ENCODE peak calls at places on chromosome 19, in seven cellular contexts. Y, I, X, H, L, O and U are unnamed samples.

GRCh38 chr19:57675881-57676280 is 5.9 kb upstream of the ZNF551 start:
- DNase-seq in Y (no peak), H (no peak), O (no peak), I (no peak), L (no peak), X (no peak), U (no peak)

GRCh38 chr19:7562646-7563393 is 27.3 kb downstream of the PNPLA6 start:
- DNase-seq in I (peak), X (no peak), L (no peak), Y (no peak), H (no peak), O (no peak), U (no peak)

GRCh38 chr19:45739498-45740439 is 6.5 kb downstream of the MEIOSIN start:
- DNase-seq in X (no peak), O (no peak), Y (no peak), L (no peak), H (no peak), I (no peak), U (no peak)

GRCh38 chr19:54893406-54893805 is 12.5 kb upstream of the NCR1 start:
- DNase-seq in X (no peak), H (no peak), I (peak), O (no peak), Y (no peak), L (no peak), U (no peak)

GRCh38 chr19:4737955-4738580 is 14.4 kb upstream of the DPP9 start:
- DNase-seq in O (no peak), Y (no peak), X (no peak), I (no peak), L (no peak), H (no peak), U (no peak)

GRCh38 chr19:4399871-4400768 is at the start of gene SH3GL1:
- DNase-seq in I (peak), H (peak), O (peak), Y (peak), X (no peak), L (peak), U (peak)

GRCh38 chr19:10565028-10565566 is 713 bp downstream of the KRI1 start:
- DNase-seq in X (no peak), I (peak), O (peak), L (no peak), H (no peak), Y (peak), U (no peak)

GRCh38 chr19:1018932-1019615 is 1.8 kb downstream of the TMEM259 start:
- DNase-seq in X (no peak), O (no peak), Y (no peak), H (no peak), L (no peak), I (no peak), U (no peak)